ENCODE peak calls at places on chromosomes 16 and 17, in eight cellular contexts. J is ACHN, Q is tibial artery, Z is M059J, O is skeletal muscle cell, I is brain microvascular endothelial cell, R is mucosa of descending colon, X is CD14-positive monocyte. G is an unnamed sample.

GRCh38 chr17:75738218-75738802 is 17.1 kb downstream of the ITGB4 start:
- DNase-seq in J (no peak), Q (peak; percentile 57), Z (no peak), O (no peak), I (peak; percentile 18), R (no peak), X (peak; percentile 99), G (peak; percentile 94)

GRCh38 chr17:66654341-66654740 is 180.6 kb upstream of the CACNG5 start:
- DNase-seq in J (no peak), Q (no peak), Z (no peak), O (peak; percentile 24), I (peak; percentile 39), R (no peak), X (no peak), G (no peak)

GRCh38 chr17:37359682-37360188 is 16.1 kb upstream of the C17orf78 start:
- DNase-seq in J (peak; percentile 45), Q (no peak), Z (no peak), O (no peak), I (no peak), R (peak; percentile 60), X (no peak), G (no peak)

GRCh38 chr16:70661918-70662641 is 15.7 kb downstream of the IL34 start:
- DNase-seq in J (no peak), Q (peak; percentile 74), Z (no peak), O (no peak), I (peak; percentile 36), R (no peak), X (no peak), G (no peak)

GRCh38 chr16:87950765-87951549 is at the start of gene BANP:
- DNase-seq in J (peak; percentile 99), Q (peak; percentile 98), Z (peak; percentile 98), O (peak; percentile 96), I (peak; percentile 98), R (peak; percentile 97), X (peak; percentile 97), G (peak; percentile 89)

GRCh38 chr16:88539652-88540345 is 30.4 kb upstream of the ZC3H18 start:
- DNase-seq in J (no peak), Q (no peak), Z (no peak), O (no peak), I (no peak), R (no peak), X (peak; percentile 5), G (no peak)

GRCh38 chr17:7238418-7239090 is 703 bp downstream of the PHF23 start:
- DNase-seq in J (peak; percentile 48), Q (no peak), Z (peak; percentile 38), O (no peak), I (no peak), R (no peak), X (no peak), G (no peak)

GRCh38 chr16:15961060-15961511 is 11.7 kb downstream of the ABCC1 start:
- DNase-seq in J (no peak), Q (no peak), Z (peak; percentile 83), O (no peak), I (no peak), R (peak; percentile 18), X (no peak), G (no peak)

GRCh38 chr16:65118866-65119265 is 3.0 kb downstream of the CDH11 start:
- DNase-seq in J (no peak), Q (no peak), Z (peak; percentile 19), O (no peak), I (no peak), R (no peak), X (no peak), G (no peak)

GRCh38 chr17:7282752-7283321 is 1.3 kb downstream of the SLC2A4 start:
- DNase-seq in J (no peak), Q (no peak), Z (no peak), O (no peak), I (no peak), R (no peak), X (no peak), G (no peak)

GRCh38 chr17:40027614-40028012 is 12.4 kb downstream of the CSF3 start:
- DNase-seq in J (no peak), Q (no peak), Z (no peak), O (no peak), I (no peak), R (no peak), X (no peak), G (no peak)

GRCh38 chr17:51813166-51813783 is 345.2 kb downstream of the CA10 start:
- DNase-seq in J (no peak), Q (no peak), Z (no peak), O (no peak), I (no peak), R (no peak), X (no peak), G (no peak)

GRCh38 chr17:59561042-59561441 is 4.4 kb upstream of the DHX40 start:
- DNase-seq in J (peak; percentile 47), Q (no peak), Z (peak; percentile 41), O (no peak), I (peak; percentile 18), R (peak; percentile 21), X (no peak), G (peak; percentile 91)

GRCh38 chr16:87496101-87496801 is 3.4 kb upstream of the ZCCHC14 start:
- DNase-seq in J (no peak), Q (no peak), Z (no peak), O (no peak), I (no peak), R (peak; percentile 17), X (no peak), G (no peak)

GRCh38 chr16:85759136-85759535 is 8.2 kb upstream of the C16orf74 start:
- DNase-seq in J (no peak), Q (no peak), Z (no peak), O (no peak), I (no peak), R (no peak), X (peak; percentile 72), G (peak; percentile 95)

GRCh38 chr16:59180083-59180476 is 446.0 kb upstream of the GOT2 start:
- DNase-seq in J (no peak), Q (no peak), Z (peak; percentile 5), O (no peak), I (no peak), R (no peak), X (no peak), G (no peak)

GRCh38 chr17:82103588-82104451 is 5.8 kb upstream of the FASN start:
- DNase-seq in J (no peak), Q (peak; percentile 91), Z (no peak), O (no peak), I (no peak), R (peak; percentile 59), X (no peak), G (no peak)

GRCh38 chr17:50051082-50051576 is 4.8 kb upstream of the ITGA3 start:
- DNase-seq in J (peak; percentile 99), Q (no peak), Z (peak; percentile 99), O (no peak), I (peak; percentile 78), R (no peak), X (peak; percentile 44), G (peak; percentile 18)

GRCh38 chr17:63132509-63132911 is 166.5 kb downstream of the TANC2 start:
- DNase-seq in J (no peak), Q (no peak), Z (no peak), O (no peak), I (no peak), R (no peak), X (no peak), G (no peak)

GRCh38 chr16:85641776-85642176 is 28.7 kb downstream of the GSE1 start:
- DNase-seq in J (no peak), Q (no peak), Z (no peak), O (no peak), I (peak; percentile 3), R (peak; percentile 75), X (no peak), G (no peak)

GRCh38 chr17:2403044-2403443 is 2.2 kb upstream of the MNT start:
- DNase-seq in J (no peak), Q (no peak), Z (no peak), O (no peak), I (no peak), R (no peak), X (peak; percentile 24), G (no peak)

GRCh38 chr17:43940630-43941029 is 1.6 kb downstream of the PPY start:
- DNase-seq in J (peak; percentile 64), Q (no peak), Z (peak; percentile 48), O (no peak), I (peak; percentile 44), R (no peak), X (no peak), G (no peak)

GRCh38 chr17:35892091-35892637 is 12.0 kb upstream of the CCL5 start:
- DNase-seq in J (no peak), Q (no peak), Z (peak; percentile 29), O (no peak), I (peak; percentile 61), R (no peak), X (no peak), G (no peak)

GRCh38 chr16:70612931-70613330 is 33.4 kb upstream of the IL34 start:
- DNase-seq in J (no peak), Q (no peak), Z (no peak), O (no peak), I (no peak), R (no peak), X (no peak), G (no peak)

GRCh38 chr17:50272246-50272645 is 2.0 kb upstream of the TMEM92 start:
- DNase-seq in J (no peak), Q (peak; percentile 71), Z (no peak), O (no peak), I (no peak), R (no peak), X (no peak), G (no peak)

GRCh38 chr17:44444735-44445105 is 55.3 kb upstream of the ITGA2B start:
- DNase-seq in J (peak; percentile 88), Q (no peak), Z (peak; percentile 62), O (peak; percentile 20), I (peak; percentile 54), R (no peak), X (no peak), G (no peak)

GRCh38 chr16:57592591-57593003 is 35.8 kb upstream of the ADGRG1 start:
- DNase-seq in J (no peak), Q (peak; percentile 51), Z (no peak), O (no peak), I (no peak), R (no peak), X (no peak), G (peak; percentile 35)

GRCh38 chr16:67719048-67719777 is at the start of gene GFOD2:
- DNase-seq in J (peak; percentile 96), Q (peak; percentile 98), Z (peak; percentile 90), O (peak; percentile 73), I (peak; percentile 91), R (peak; percentile 98), X (peak; percentile 96), G (peak; percentile 84)

GRCh38 chr16:28212532-28212873 is 738 bp upstream of the XPO6 start:
- DNase-seq in J (peak; percentile 53), Q (no peak), Z (peak; percentile 67), O (no peak), I (no peak), R (no peak), X (no peak), G (no peak)

GRCh38 chr16:17420821-17421220 is 49.9 kb downstream of the XYLT1 start:
- DNase-seq in J (no peak), Q (no peak), Z (peak; percentile 72), O (no peak), I (no peak), R (no peak), X (no peak), G (no peak)

GRCh38 chr16:1174477-1175357 is 21.8 kb downstream of the CACNA1H start:
- DNase-seq in J (peak; percentile 61), Q (no peak), Z (peak; percentile 42), O (no peak), I (no peak), R (no peak), X (no peak), G (no peak)

GRCh38 chr16:11133344-11133921 is 122.6 kb downstream of the SOCS1 start:
- DNase-seq in J (peak; percentile 96), Q (peak; percentile 89), Z (peak; percentile 100), O (peak; percentile 80), I (peak; percentile 95), R (peak; percentile 54), X (no peak), G (no peak)

G was measured in AML-193.